ENCODE peak calls at places on chromosomes 11 and 22, in six cellular contexts. U, Y, P, D, Q and S are unnamed samples.

GRCh38 chr11:116955949-116956348 is 118.5 kb upstream of the APOA1 start:
- DNase-seq in Q (no peak), P (no peak), Y (no peak), U (no peak), D (no peak), S (no peak)

GRCh38 chr11:125123947-125124633 is 12.7 kb upstream of the TMEM218 start:
- DNase-seq in D (peak; percentile 49), Q (no peak), Y (peak; percentile 7), P (peak; percentile 80), U (no peak), S (peak; percentile 52)

GRCh38 chr22:43110927-43111623 is 525 bp downstream of the BIK start:
- DNase-seq in Y (no peak), Q (no peak), U (no peak), D (no peak), P (no peak), S (no peak)

GRCh38 chr11:95076416-95076815 is 9.7 kb downstream of the SRSF8 start:
- DNase-seq in Y (peak; percentile 82), U (no peak), D (no peak), Q (no peak), P (peak; percentile 2), S (no peak)

GRCh38 chr11:114399903-114400221 is 449 bp downstream of the C11orf71 start:
- DNase-seq in Q (peak; percentile 91), Y (no peak), U (no peak), P (no peak), D (peak; percentile 65), S (no peak)

GRCh38 chr11:70397336-70397982 is 870 bp upstream of the CTTN start:
- DNase-seq in U (no peak), P (peak; percentile 35), D (no peak), Y (no peak), Q (no peak), S (no peak)

GRCh38 chr11:93652161-93652597 is 9.3 kb upstream of the CEP295 start:
- DNase-seq in D (peak; percentile 46), Q (no peak), Y (peak; percentile 6), U (no peak), P (peak; percentile 17), S (peak; percentile 61)

GRCh38 chr11:26996056-26996455 is 2.1 kb downstream of the FIBIN start:
- DNase-seq in Y (no peak), Q (no peak), P (no peak), D (no peak), U (no peak), S (no peak)

GRCh38 chr22:43158778-43159483 is 7.6 kb downstream of the TSPO start:
- DNase-seq in Y (no peak), Q (no peak), U (no peak), D (no peak), P (no peak), S (no peak)

GRCh38 chr22:47695176-47695575 is 932.7 kb downstream of the TBC1D22A start:
- DNase-seq in Y (no peak), Q (no peak), U (no peak), P (no peak), D (no peak), S (no peak)

GRCh38 chr22:26891431-26891830 is 234.0 kb downstream of the MIAT start:
- DNase-seq in Y (no peak), Q (no peak), D (no peak), P (peak; percentile 25), U (no peak), S (no peak)

GRCh38 chr11:16867097-16867496 is 128.7 kb downstream of the C11orf58 start:
- DNase-seq in P (no peak), D (no peak), Y (no peak), Q (no peak), U (no peak), S (no peak)

GRCh38 chr11:70891844-70892380 is 360.5 kb downstream of the SHANK2 start:
- DNase-seq in U (no peak), D (no peak), P (no peak), Y (no peak), Q (peak; percentile 70), S (no peak)

GRCh38 chr22:23178512-23179254 is 1.6 kb upstream of the BCR start:
- DNase-seq in U (peak; percentile 42), P (peak; percentile 34), Q (peak; percentile 91), Y (peak; percentile 40), D (peak; percentile 55), S (peak; percentile 77)